ENCODE peak calls at places on chromosome 7, in five cellular contexts. M is vagina, E is lung, D is HFF-Myc, Y is fibroblast of the aortic adventitia. F is an unnamed sample.
A peak's percentile ranks its signal among the peaks of the same experiment; 100 is the strongest.

GRCh38 chr7:50641442-50642405 is 76.5 kb upstream of the DDC start:
- DNase-seq in M (no peak), E (peak; percentile 26), D (no peak), Y (no peak), F (no peak)

GRCh38 chr7:44163591-44163990 is 22.5 kb upstream of the MYL7 start:
- DNase-seq in M (no peak), E (no peak), D (peak; percentile 78), Y (peak; percentile 80), F (peak; percentile 91)

GRCh38 chr7:1150400-1151002 is 9.5 kb downstream of the ZFAND2A start:
- DNase-seq in M (no peak), E (no peak), D (no peak), Y (no peak), F (no peak)

GRCh38 chr7:69358163-69358821 is 240.0 kb upstream of the AUTS2 start:
- DNase-seq in M (no peak), E (no peak), D (no peak), Y (peak; percentile 3), F (no peak)

GRCh38 chr7:100444311-100445278 is 8.3 kb upstream of the PPP1R35 start:
- DNase-seq in M (no peak), E (no peak), D (peak; percentile 48), Y (peak; percentile 56), F (no peak)

GRCh38 chr7:133961724-133962123 is 165.4 kb upstream of the LRGUK start:
- DNase-seq in M (no peak), E (no peak), D (no peak), Y (no peak), F (no peak)

GRCh38 chr7:137441451-137441850 is 97.9 kb upstream of the PTN start:
- DNase-seq in M (no peak), E (no peak), D (no peak), Y (peak; percentile 49), F (no peak)

GRCh38 chr7:134355925-134356324 is 39.2 kb upstream of the SLC35B4 start:
- DNase-seq in M (no peak), E (no peak), D (no peak), Y (peak; percentile 64), F (peak; percentile 21)

GRCh38 chr7:77570330-77571011 is 33.4 kb downstream of the PTPN12 start:
- DNase-seq in M (no peak), E (no peak), D (peak; percentile 56), Y (peak; percentile 58), F (peak; percentile 43)

GRCh38 chr7:30412810-30413504 is 65.6 kb downstream of the NOD1 start:
- DNase-seq in M (no peak), E (no peak), D (peak; percentile 81), Y (peak; percentile 90), F (peak; percentile 67)

GRCh38 chr7:100509213-100509612 is 25.5 kb downstream of the NYAP1 start:
- DNase-seq in M (no peak), E (no peak), D (no peak), Y (peak; percentile 79), F (peak; percentile 42)

GRCh38 chr7:31995134-31995533 is 75.1 kb downstream of the PDE1C start:
- DNase-seq in M (no peak), E (no peak), D (no peak), Y (no peak), F (no peak)

GRCh38 chr7:128742206-128742605 is 3.0 kb downstream of the CALU start:
- DNase-seq in M (no peak), E (no peak), D (no peak), Y (peak; percentile 95), F (peak; percentile 56)

GRCh38 chr7:148303295-148304013 is 287.1 kb upstream of the C7orf33 start:
- DNase-seq in M (no peak), E (peak; percentile 35), D (no peak), Y (peak; percentile 49), F (peak; percentile 35)

DNA sequence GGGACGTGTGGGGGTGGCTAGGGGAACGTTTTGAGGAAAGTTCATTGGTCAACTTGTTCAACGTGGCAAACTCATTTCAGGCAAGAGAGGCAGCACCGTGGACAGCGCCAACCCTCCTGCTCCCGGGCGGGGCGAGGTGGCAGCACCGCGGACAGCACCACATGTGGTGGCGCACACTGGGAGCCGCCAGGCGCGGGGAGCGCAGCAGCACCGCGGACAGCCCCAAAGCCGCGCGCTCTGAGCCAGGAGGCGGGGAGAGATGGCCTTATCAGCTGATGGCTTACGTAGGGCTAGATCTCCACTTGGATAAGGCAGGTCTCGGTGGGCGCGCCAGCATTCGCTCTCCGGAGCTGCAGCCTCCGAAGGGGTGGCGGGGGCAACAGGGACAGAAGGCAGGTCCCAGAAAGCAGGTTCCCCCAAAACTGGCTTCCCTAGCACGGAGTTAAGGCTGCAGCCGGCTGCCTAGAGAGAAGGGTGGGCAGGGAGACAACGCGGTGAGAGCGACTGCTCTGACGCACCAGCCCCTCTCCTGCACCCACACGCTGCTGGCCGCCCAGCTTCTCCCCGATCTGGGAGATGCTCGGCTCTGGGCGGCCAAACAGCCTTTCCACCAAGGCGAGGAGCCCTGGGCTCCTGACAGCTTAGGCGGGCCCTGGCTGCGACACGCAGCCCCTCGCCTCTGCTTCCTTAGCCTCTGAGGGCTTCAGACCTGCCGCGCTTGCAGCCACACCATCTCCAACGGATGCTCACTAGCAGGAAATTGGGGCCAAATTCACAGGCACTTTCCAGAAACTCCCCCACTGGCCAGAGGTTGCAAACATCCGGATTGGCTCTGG is at the start of gene HTR5A:
- DNase-seq in M (no peak), E (peak; percentile 77), D (peak; percentile 54), Y (peak; percentile 80), F (peak; percentile 35)
- TF ChIP-seq CTCF in M (no peak), E (no peak), D (no peak), Y (peak; percentile 3), F (no peak)

GRCh38 chr7:122329145-122329802 is 24.7 kb upstream of the FEZF1 start:
- DNase-seq in M (no peak), E (no peak), D (no peak), Y (no peak), F (no peak)
- H3K4me3 ChIP-seq in M (no peak overlapping the region), E (no peak overlapping the region), D (no peak overlapping the region), Y (no peak overlapping the region), F (no peak overlapping the region)

DNA sequence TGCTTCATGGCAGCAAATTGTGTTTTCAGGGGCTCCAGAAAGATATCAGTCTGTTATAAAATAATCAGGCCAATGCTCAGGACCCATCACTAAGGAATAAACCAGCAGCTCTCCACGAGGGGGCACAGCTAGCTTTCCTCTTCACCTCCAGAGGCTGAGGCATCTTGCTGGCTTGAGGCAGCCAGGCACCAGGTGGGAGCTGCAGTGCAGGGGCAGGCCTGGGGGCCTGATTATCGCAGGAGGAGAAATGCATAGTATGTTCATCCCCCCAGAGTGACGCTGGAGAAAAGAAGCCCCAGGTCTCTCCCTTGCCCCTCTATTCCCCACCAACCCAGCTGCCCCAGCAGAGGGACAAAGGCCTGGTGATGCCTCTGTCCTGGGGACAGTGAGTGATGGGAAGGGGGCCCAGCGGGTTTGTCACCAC is 128.3 kb upstream of the FAM20C start:
- DNase-seq in M (no peak), E (no peak), D (no peak), Y (peak; percentile 80), F (no peak)
- TF ChIP-seq CTCF in M (no peak), E (no peak), D (peak; percentile 60), Y (peak; percentile 78), F (peak; percentile 58)

GRCh38 chr7:75638607-75639070 is 100.1 kb downstream of the HIP1 start:
- DNase-seq in M (no peak), E (peak; percentile 39), D (no peak), Y (peak; percentile 30), F (no peak)

GRCh38 chr7:75637854-75638606 is 100.7 kb downstream of the HIP1 start:
- DNase-seq in M (no peak), E (no peak), D (no peak), Y (no peak), F (no peak)

GRCh38 chr7:75642810-75643486 is 95.8 kb downstream of the HIP1 start:
- DNase-seq in M (no peak), E (peak; percentile 72), D (peak; percentile 37), Y (peak; percentile 64), F (no peak)

GRCh38 chr7:75639893-75640600 is 98.7 kb downstream of the HIP1 start:
- DNase-seq in M (no peak), E (no peak), D (no peak), Y (no peak), F (no peak)

DNA sequence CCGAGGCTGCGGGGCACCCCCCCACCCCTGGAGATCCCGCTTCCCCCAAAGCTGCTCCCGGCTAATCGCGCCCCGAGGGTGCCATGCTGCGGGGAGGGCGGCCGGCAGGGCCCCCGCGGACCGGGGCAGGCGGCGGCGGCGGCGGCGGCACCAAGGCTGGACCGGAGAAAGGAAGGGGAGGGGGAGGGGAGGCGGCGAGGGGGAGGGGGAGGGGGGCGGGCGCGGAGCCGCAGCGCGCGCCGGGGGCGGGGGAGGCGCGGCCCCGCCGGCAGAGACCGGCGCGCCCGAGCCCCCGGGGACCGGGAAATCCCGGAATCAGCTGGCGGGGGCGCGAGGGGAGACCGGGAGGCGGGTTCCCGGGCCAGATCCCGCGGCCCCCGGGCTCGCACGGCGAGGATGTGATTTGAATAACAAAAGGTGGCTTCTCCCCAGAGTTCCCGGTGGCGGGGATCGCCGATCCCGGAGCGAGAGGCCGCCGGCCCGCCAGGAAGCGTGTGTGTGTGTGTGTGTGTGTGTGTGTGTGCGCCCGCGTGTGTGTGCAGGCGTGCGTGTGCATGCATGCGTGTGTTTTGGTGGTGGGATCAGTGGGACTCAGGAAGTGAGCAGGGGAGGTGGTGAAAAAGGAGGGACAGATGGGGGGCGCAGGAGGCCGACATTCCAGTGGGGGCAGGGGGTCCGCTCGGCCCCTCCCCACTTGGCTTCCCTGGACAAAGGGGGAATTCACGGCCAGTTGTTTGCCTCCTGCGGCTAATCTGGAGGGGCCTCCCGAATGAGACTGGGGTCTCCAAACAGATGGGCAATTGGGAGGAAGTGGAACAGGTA is 99.5 kb downstream of the HIP1 start:
- DNase-seq in M (no peak), E (peak; percentile 48), D (no peak), Y (peak; percentile 31), F (no peak)
- H3K4me3 ChIP-seq in M (peak overlapping the region; percentile 64), E (peak overlapping the region; percentile 60), D (peak overlapping the region; percentile 60), Y (peak overlapping the region; percentile 68), F (peak overlapping the region; percentile 58)

GRCh38 chr7:151745706-151746105 is 131.2 kb downstream of the PRKAG2 start:
- DNase-seq in M (no peak), E (no peak), D (no peak), Y (no peak), F (no peak)

GRCh38 chr7:151744656-151745055 is 132.3 kb downstream of the PRKAG2 start:
- DNase-seq in M (no peak), E (no peak), D (no peak), Y (no peak), F (no peak)

GRCh38 chr7:151743481-151743983 is 133.4 kb downstream of the PRKAG2 start:
- DNase-seq in M (no peak), E (no peak), D (no peak), Y (no peak), F (no peak)

GRCh38 chr7:151744051-151744580 is 132.8 kb downstream of the PRKAG2 start:
- DNase-seq in M (no peak), E (no peak), D (no peak), Y (no peak), F (no peak)

GRCh38 chr7:151745090-151745638 is 131.8 kb downstream of the PRKAG2 start:
- DNase-seq in M (no peak), E (peak; percentile 91), D (no peak), Y (peak; percentile 75), F (peak; percentile 74)
- TF ChIP-seq CTCF in M (no peak), E (no peak), D (peak; percentile 19), Y (peak; percentile 58), F (peak; percentile 65)